ENCODE peak calls at places on chromosome 6, in eight cellular contexts. Y is WERI-Rb-1, L is colonic mucosa, C is mesendoderm, X is mucosa of descending colon, Z is fibroblast of the aortic adventitia, P is endodermal cell, S is left ventricle myocardium inferior. H is an unnamed sample.
A peak's percentile ranks its signal among the peaks of the same experiment; 100 is the strongest.

GRCh38 chr6:14477559-14477958 is 360.0 kb downstream of the CD83 start:
- DNase-seq in X (no peak), Z (no peak), P (no peak), Y (no peak), L (no peak), C (no peak), S (no peak), H (no peak)

GRCh38 chr6:33621396-33622388 is 570 bp downstream of the ITPR3 start:
- DNase-seq in X (peak; percentile 77), Z (peak; percentile 53), P (peak; percentile 92), Y (peak; percentile 70), C (peak; percentile 73), S (peak; percentile 58), L (peak; percentile 68), H (peak; percentile 56)

GRCh38 chr6:53439556-53439955 is 90.8 kb upstream of the ELOVL5 start:
- DNase-seq in Z (peak; percentile 68), X (no peak), L (no peak), C (no peak), Y (no peak), S (no peak), P (no peak), H (peak; percentile 80)

GRCh38 chr6:151379933-151380847 is 11.2 kb downstream of the ZBTB2 start:
- DNase-seq in Y (no peak), S (no peak), L (no peak), P (peak; percentile 58), Z (peak; percentile 24), X (no peak), C (no peak), H (peak; percentile 57)

GRCh38 chr6:164069352-164070022 is 655.0 kb downstream of the QKI start:
- DNase-seq in Z (peak; percentile 51), L (no peak), Y (no peak), S (peak; percentile 81), X (no peak), C (no peak), P (no peak), H (no peak)

GRCh38 chr6:52407467-52407866 is 12.7 kb upstream of the EFHC1 start:
- DNase-seq in Z (peak; percentile 73), Y (peak; percentile 49), L (no peak), X (no peak), P (no peak), S (no peak), C (peak; percentile 75), H (peak; percentile 79)

GRCh38 chr6:79100304-79100703 is 22.2 kb upstream of the PHIP start:
- DNase-seq in Z (no peak), X (no peak), C (no peak), P (no peak), L (no peak), S (no peak), Y (no peak), H (no peak)

GRCh38 chr6:127013865-127014264 is 104.6 kb upstream of the RSPO3 start:
- DNase-seq in P (no peak), X (no peak), C (no peak), Y (no peak), L (no peak), Z (no peak), S (no peak), H (no peak)

GRCh38 chr6:27448456-27448855 is 24.4 kb downstream of the ZNF184 start:
- DNase-seq in S (no peak), Z (no peak), Y (no peak), X (no peak), C (no peak), L (no peak), P (no peak), H (no peak)

GRCh38 chr6:156557269-156557885 is 219.8 kb upstream of the ARID1B start:
- DNase-seq in X (no peak), Y (peak; percentile 70), Z (peak; percentile 21), S (peak; percentile 33), P (peak; percentile 93), C (peak; percentile 82), L (no peak), H (peak; percentile 44)

GRCh38 chr6:41176189-41176588 is 13.3 kb upstream of the TREM2 start:
- DNase-seq in S (no peak), L (peak; percentile 11), Z (no peak), C (no peak), Y (no peak), X (no peak), P (peak; percentile 45), H (no peak)

GRCh38 chr6:46217671-46218131 is 46.9 kb upstream of the ENPP5 start:
- DNase-seq in X (no peak), P (no peak), C (no peak), Y (no peak), L (no peak), Z (no peak), S (peak; percentile 27), H (peak; percentile 7)

GRCh38 chr6:152391179-152391880 is 245.8 kb downstream of the SYNE1 start:
- DNase-seq in P (no peak), Y (no peak), X (no peak), L (no peak), S (no peak), Z (peak; percentile 40), C (no peak), H (no peak)

GRCh38 chr6:15505463-15505918 is 157.3 kb downstream of the DTNBP1 start:
- DNase-seq in L (no peak), S (no peak), Y (no peak), X (no peak), Z (no peak), C (no peak), P (no peak), H (no peak)

GRCh38 chr6:107448776-107449175 is 10.6 kb downstream of the PDSS2 start:
- DNase-seq in Z (no peak), Y (no peak), C (no peak), X (no peak), S (no peak), L (no peak), P (no peak), H (no peak)

GRCh38 chr6:108578595-108579038 is 17.9 kb downstream of the FOXO3 start:
- DNase-seq in C (no peak), L (no peak), Y (no peak), S (no peak), X (no peak), P (no peak), Z (peak; percentile 61), H (peak; percentile 64)

GRCh38 chr6:158072083-158072721 is 90.5 kb downstream of the SYNJ2 start:
- DNase-seq in Z (peak; percentile 82), L (peak; percentile 72), C (peak; percentile 72), X (peak; percentile 81), S (peak; percentile 68), P (peak; percentile 90), Y (peak; percentile 72), H (peak; percentile 82)

GRCh38 chr6:103080497-103080896 is 1687.0 kb downstream of the GRIK2 start:
- DNase-seq in Z (no peak), X (no peak), S (no peak), L (no peak), P (no peak), Y (no peak), C (no peak), H (no peak)

GRCh38 chr6:104789770-104790190 is 69.9 kb downstream of the HACE1 start:
- DNase-seq in L (no peak), P (no peak), Z (peak; percentile 55), X (no peak), S (no peak), Y (no peak), C (peak; percentile 27), H (peak; percentile 69)

GRCh38 chr6:43847741-43848630 is 78.0 kb downstream of the VEGFA start:
- DNase-seq in P (no peak), X (no peak), C (no peak), Z (no peak), S (no peak), L (no peak), Y (peak; percentile 58), H (peak; percentile 43)

GRCh38 chr6:108768176-108768555 is 80.1 kb upstream of the ARMC2 start:
- DNase-seq in L (no peak), C (no peak), S (no peak), P (no peak), Z (no peak), X (no peak), Y (no peak), H (no peak)

GRCh38 chr6:136149311-136149710 is 100.8 kb downstream of the MTFR2 start:
- DNase-seq in P (no peak), C (no peak), L (no peak), X (no peak), Y (no peak), Z (no peak), S (no peak), H (peak; percentile 2)

GRCh38 chr6:152054441-152054840 is 247.0 kb downstream of the ESR1 start:
- DNase-seq in Z (peak; percentile 4), C (peak; percentile 28), S (no peak), Y (no peak), P (no peak), X (no peak), L (no peak), H (peak; percentile 81)

DNA sequence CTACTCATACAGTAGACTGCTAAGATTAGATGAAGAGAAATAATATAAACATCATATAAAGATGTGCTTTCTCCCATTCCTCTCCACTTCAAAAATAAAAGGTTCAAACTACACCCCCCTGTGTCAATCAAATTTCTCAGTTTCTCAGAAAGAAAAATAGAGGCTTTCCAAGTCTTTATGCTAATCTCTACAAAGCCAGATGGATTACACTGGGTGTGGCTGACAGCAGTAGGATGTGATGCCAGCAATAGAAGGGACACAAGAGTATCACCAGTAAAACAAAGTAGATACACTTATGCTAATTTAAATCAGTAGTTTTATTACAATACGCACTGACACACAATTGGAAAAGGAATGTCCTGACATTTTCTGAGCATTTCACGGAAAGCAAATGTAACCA is 353.4 kb downstream of the RNGTT start:
- DNase-seq in Z (no peak), C (no peak), L (no peak), X (no peak), S (no peak), P (no peak), Y (no peak), H (no peak)
- H3K4me3 ChIP-seq in Z (no peak overlapping the region), C (no peak overlapping the region), L (no peak overlapping the region), X (no peak overlapping the region), S (no peak overlapping the region), P (no peak overlapping the region), Y (no peak overlapping the region), H (no peak overlapping the region)

GRCh38 chr6:130928993-130929678 is 101.9 kb downstream of the SMLR1 start:
- DNase-seq in Z (peak; percentile 91), S (no peak), Y (no peak), P (no peak), X (no peak), C (no peak), L (no peak), H (peak; percentile 75)
- H3K4me3 ChIP-seq in Z (peak overlapping the region; percentile 29), S (no peak overlapping the region), Y (no peak overlapping the region), P (no peak overlapping the region), X (no peak overlapping the region), C (no peak overlapping the region), L (no peak overlapping the region), H (peak overlapping the region; percentile 51)

GRCh38 chr6:28794175-28795002 is 129.4 kb downstream of the TRIM27 start:
- DNase-seq in Y (peak; percentile 64), P (peak; percentile 83), C (peak; percentile 82), Z (peak; percentile 43), L (peak; percentile 29), X (no peak), S (no peak), H (peak; percentile 88)
- H3K4me3 ChIP-seq in Y (peak overlapping the region; percentile 24), P (peak overlapping the region; percentile 87), C (peak overlapping the region; percentile 34), Z (peak overlapping the region; percentile 58), L (no peak overlapping the region), X (no peak overlapping the region), S (no peak overlapping the region), H (peak overlapping the region; percentile 72)

DNA sequence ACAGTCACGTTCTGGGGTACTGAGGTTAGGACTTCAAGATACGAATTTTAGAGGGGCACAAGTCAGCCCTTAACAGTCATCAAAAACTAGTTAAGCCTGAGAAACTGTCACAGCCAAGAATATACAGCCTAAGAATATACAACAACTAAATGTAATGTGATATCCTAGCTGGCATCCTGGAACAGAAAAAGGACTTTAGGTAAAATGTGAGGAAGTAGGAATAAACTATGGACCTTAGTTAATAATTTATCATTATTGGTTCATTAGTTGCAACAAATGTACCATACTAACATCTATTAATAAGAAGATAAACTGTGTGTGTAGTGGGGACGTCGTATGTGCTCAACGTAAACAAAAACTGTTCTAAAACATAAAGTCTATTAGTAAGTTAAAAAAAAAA is 1.1 kb downstream of the PNISR start:
- DNase-seq in L (no peak), S (no peak), Y (no peak), X (no peak), P (no peak), C (no peak), Z (no peak), H (no peak)
- H3K4me3 ChIP-seq in L (peak overlapping the region; percentile 69), S (peak overlapping the region; percentile 90), Y (peak overlapping the region; percentile 99), X (no peak overlapping the region), P (peak overlapping the region; percentile 93), C (no peak overlapping the region), Z (peak overlapping the region; percentile 98), H (peak overlapping the region; percentile 90)